ENCODE peak calls at places on chromosome 16, in four cellular contexts. F, B, L and Y are unnamed samples.
A peak's percentile ranks its signal among the peaks of the same experiment; 100 is the strongest.

GRCh38 chr16:337975-338575 is 14.4 kb downstream of the AXIN1 start:
- DNase-seq in F (no peak), B (no peak), L (no peak), Y (no peak)

GRCh38 chr16:88760424-88761142 is 24.4 kb downstream of the PIEZO1 start:
- DNase-seq in F (no peak), B (no peak), L (no peak), Y (no peak)

GRCh38 chr16:20203277-20203676 is 124.0 kb downstream of the GP2 start:
- DNase-seq in F (no peak), B (no peak), L (no peak), Y (no peak)

GRCh38 chr16:7449306-7449705 is 116.7 kb downstream of the RBFOX1 start:
- DNase-seq in F (no peak), B (no peak), L (no peak), Y (no peak)

GRCh38 chr16:12876778-12877177 is 24.6 kb upstream of the SHISA9 start:
- DNase-seq in F (no peak), B (no peak), L (no peak), Y (no peak)

GRCh38 chr16:88561485-88562369 is 8.5 kb upstream of the ZC3H18 start:
- DNase-seq in F (no peak), B (peak; percentile 60), L (peak; percentile 45), Y (peak; percentile 87)

GRCh38 chr16:88941051-88941932 is 35.7 kb downstream of the CBFA2T3 start:
- DNase-seq in F (no peak), B (no peak), L (no peak), Y (no peak)

GRCh38 chr16:15610369-15610871 is 32.5 kb downstream of the MARF1 start:
- DNase-seq in F (no peak), B (no peak), L (no peak), Y (no peak)

GRCh38 chr16:11251525-11252481 is 4.2 kb downstream of the SOCS1 start:
- DNase-seq in F (no peak), B (peak; percentile 84), L (no peak), Y (no peak)

GRCh38 chr16:67228034-67228785 is 1.3 kb downstream of the TMEM208 start:
- DNase-seq in F (no peak), B (no peak), L (no peak), Y (no peak)

GRCh38 chr16:81625544-81626152 is 153.4 kb upstream of the PLCG2 start:
- DNase-seq in F (no peak), B (no peak), L (peak; percentile 52), Y (no peak)

GRCh38 chr16:21663889-21664647 is at the start of gene OTOA:
- DNase-seq in F (no peak), B (peak; percentile 39), L (no peak), Y (no peak)

GRCh38 chr16:68987734-68988457 is 117.6 kb upstream of the HAS3 start:
- DNase-seq in F (no peak), B (no peak), L (no peak), Y (no peak)

GRCh38 chr16:20901441-20902112 is 1.0 kb downstream of the LYRM1 start:
- DNase-seq in F (no peak), B (peak; percentile 33), L (peak; percentile 54), Y (peak; percentile 91)

GRCh38 chr16:88315543-88316105 is 67.1 kb upstream of the ZNF469 start:
- DNase-seq in F (no peak), B (no peak), L (peak; percentile 61), Y (no peak)

GRCh38 chr16:12119562-12119961 is 143.0 kb downstream of the SNX29 start:
- DNase-seq in F (no peak), B (no peak), L (no peak), Y (peak; percentile 26)

GRCh38 chr16:1812732-1813163 is 13.9 kb downstream of the HAGH start:
- DNase-seq in F (no peak), B (peak; percentile 67), L (no peak), Y (no peak)

GRCh38 chr16:87331241-87331801 is 14.1 kb upstream of the C16orf95 start:
- DNase-seq in F (no peak), B (no peak), L (no peak), Y (no peak)

GRCh38 chr16:52383640-52384292 is 163.2 kb downstream of the TOX3 start:
- DNase-seq in F (no peak), B (no peak), L (no peak), Y (no peak)

GRCh38 chr16:72752004-72752695 is 295.8 kb downstream of the ZFHX3 start:
- DNase-seq in F (no peak), B (no peak), L (no peak), Y (no peak)

GRCh38 chr16:23624092-23624491 is 17.0 kb downstream of the PALB2 start:
- DNase-seq in F (no peak), B (no peak), L (no peak), Y (no peak)

GRCh38 chr16:86611517-86611840 is 33.1 kb downstream of the FOXL1 start:
- DNase-seq in F (no peak), B (no peak), L (peak; percentile 29), Y (no peak)

GRCh38 chr16:22618842-22619241 is 108.2 kb downstream of the NPIPB5 start:
- DNase-seq in F (no peak), B (no peak), L (no peak), Y (no peak)